ENCODE peak calls at places on chromosomes 11 and 22, in seven cellular contexts. P is HS-27A, K is T-helper 2 cell, B is anterior cingulate cortex, A is A549, T is kidney tubule cell, Y is EL. U is an unnamed sample.

GRCh38 chr11:27460158-27460565 is 12.4 kb downstream of the LGR4 start:
- DNase-seq in A (no peak), P (no peak), Y (no peak), K (no peak), B (no peak), T (no peak), U (no peak)

GRCh38 chr11:47152953-47153950 is 23.4 kb downstream of the ARFGAP2 start:
- DNase-seq in Y (peak; percentile 76), K (no peak), A (peak; percentile 77), T (peak; percentile 73), B (peak; percentile 73), P (peak; percentile 55), U (peak; percentile 59)

GRCh38 chr11:7595016-7595869 is 78.1 kb downstream of the CYB5R2 start:
- DNase-seq in B (no peak), T (no peak), Y (no peak), A (no peak), K (no peak), P (no peak), U (no peak)

GRCh38 chr11:8838248-8838647 is 72.7 kb upstream of the AKIP1 start:
- DNase-seq in B (no peak), A (no peak), Y (peak; percentile 85), P (no peak), K (no peak), T (no peak), U (peak; percentile 96)

GRCh38 chr11:58905716-58906547 is 33.4 kb upstream of the GLYATL1 start:
- DNase-seq in P (peak; percentile 82), B (peak; percentile 60), Y (peak; percentile 95), K (no peak), A (peak; percentile 75), T (peak; percentile 92), U (peak; percentile 95)

GRCh38 chr11:10381730-10382129 is 73.3 kb upstream of the AMPD3 start:
- DNase-seq in P (no peak), A (no peak), T (no peak), Y (no peak), B (no peak), K (no peak), U (no peak)

GRCh38 chr11:132555617-132556016 is 976.7 kb downstream of the OPCML start:
- DNase-seq in K (no peak), B (no peak), T (no peak), P (no peak), A (no peak), Y (no peak), U (no peak)

GRCh38 chr11:8262552-8263108 is 1.0 kb downstream of the LMO1 start:
- DNase-seq in T (peak; percentile 49), P (no peak), A (no peak), B (no peak), K (no peak), Y (peak; percentile 69), U (peak; percentile 49)

GRCh38 chr22:29306830-29307657 is 594 bp downstream of the GAS2L1 start:
- DNase-seq in B (peak; percentile 53), K (no peak), Y (peak; percentile 82), A (peak; percentile 64), P (no peak), T (peak; percentile 79), U (peak; percentile 79)

GRCh38 chr22:45977003-45977395 is at the start of gene WNT7B:
- DNase-seq in A (peak; percentile 87), T (peak; percentile 75), B (no peak), P (no peak), Y (no peak), K (no peak), U (no peak)

GRCh38 chr11:69651834-69652620 is 11.1 kb downstream of the CCND1 start:
- DNase-seq in B (no peak), A (no peak), P (no peak), T (no peak), K (no peak), Y (no peak), U (no peak)

GRCh38 chr11:2521681-2522630 is 77.1 kb downstream of the KCNQ1 start:
- DNase-seq in A (no peak), K (no peak), B (no peak), P (no peak), T (no peak), Y (no peak), U (no peak)

GRCh38 chr11:1649021-1649420 is 19.4 kb downstream of the KRTAP5-5 start:
- DNase-seq in K (no peak), Y (no peak), P (no peak), A (no peak), T (no peak), B (no peak), U (no peak)

GRCh38 chr11:125275905-125276634 is 111.5 kb downstream of the PKNOX2 start:
- DNase-seq in B (no peak), T (no peak), A (no peak), K (no peak), Y (peak; percentile 13), P (no peak), U (peak; percentile 78)

GRCh38 chr11:21511835-21512440 is 680.9 kb upstream of the ANO5 start:
- DNase-seq in P (no peak), K (no peak), Y (peak; percentile 0), A (peak; percentile 77), T (peak; percentile 83), B (peak; percentile 0), U (peak; percentile 10)

GRCh38 chr11:114125531-114125930 is 66.0 kb downstream of the ZBTB16 start:
- DNase-seq in T (no peak), P (no peak), K (no peak), A (no peak), Y (no peak), B (no peak), U (no peak)

GRCh38 chr11:126963115-126963514 is 37.5 kb downstream of the KIRREL3 start:
- DNase-seq in B (no peak), A (peak; percentile 39), P (no peak), T (peak; percentile 76), K (no peak), Y (no peak), U (no peak)

GRCh38 chr11:17021550-17021949 is 7.3 kb upstream of the PLEKHA7 start:
- DNase-seq in Y (peak; percentile 23), B (no peak), K (no peak), A (no peak), P (no peak), T (no peak), U (peak; percentile 46)

GRCh38 chr11:110165039-110165438 is 71.8 kb downstream of the ZC3H12C start:
- DNase-seq in T (no peak), Y (no peak), A (no peak), K (no peak), B (no peak), P (no peak), U (no peak)

GRCh38 chr11:71456831-71457230 is 3.8 kb downstream of the NADSYN1 start:
- DNase-seq in Y (no peak), T (no peak), B (no peak), A (no peak), K (no peak), P (no peak), U (no peak)

U was measured in RPMI7951.